ENCODE peak calls at places on chromosome X, in ten cellular contexts. K, X, Z, N, E, I, T, M, J and D are unnamed samples.

GRCh38 chrX:136711147-136711546 is 63.2 kb downstream of the CD40LG start:
- DNase-seq in K (no peak), X (no peak), Z (peak), N (peak), E (no peak), I (no peak), T (peak), M (peak), J (peak), D (no peak)

GRCh38 chrX:135327299-135327698 is 18.0 kb downstream of the ETDC start:
- DNase-seq in K (peak), X (no peak), Z (no peak), N (no peak), E (no peak), I (no peak), T (no peak), M (no peak), J (peak), D (no peak)

GRCh38 chrX:2888309-2888708 is 40.8 kb downstream of the ARSD start:
- DNase-seq in K (no peak), X (no peak), Z (no peak), N (no peak), E (no peak), I (no peak), T (no peak), M (no peak), J (no peak), D (no peak)

GRCh38 chrX:147119088-147119487 is 304.5 kb upstream of the CXorf51A start:
- DNase-seq in K (no peak), X (no peak), Z (no peak), N (no peak), E (no peak), I (no peak), T (no peak), M (no peak), J (no peak), D (no peak)

GRCh38 chrX:41293269-41293668 is 40.7 kb upstream of the DDX3X start:
- DNase-seq in K (no peak), X (no peak), Z (no peak), N (no peak), E (no peak), I (no peak), T (no peak), M (no peak), J (no peak), D (no peak)

GRCh38 chrX:112889400-112889799 is 48.8 kb upstream of the AMOT start:
- DNase-seq in K (no peak), X (no peak), Z (no peak), N (no peak), E (no peak), I (no peak), T (no peak), M (no peak), J (no peak), D (no peak)

GRCh38 chrX:150907474-150907873 is 9.0 kb upstream of the CD99L2 start:
- DNase-seq in K (no peak), X (no peak), Z (no peak), N (no peak), E (no peak), I (no peak), T (no peak), M (no peak), J (no peak), D (no peak)

GRCh38 chrX:42732506-42732905 is 45.5 kb downstream of the PPP1R2C start:
- DNase-seq in K (no peak), X (no peak), Z (no peak), N (no peak), E (no peak), I (no peak), T (no peak), M (peak), J (peak), D (no peak)

GRCh38 chrX:154308108-154308946 is 12.7 kb downstream of the TKTL1 start:
- DNase-seq in K (no peak), X (peak), Z (peak), N (peak), E (peak), I (peak), T (peak), M (peak), J (peak), D (peak)

GRCh38 chrX:2159858-2160257 is 340.9 kb downstream of the DHRSX start:
- DNase-seq in K (no peak), X (no peak), Z (no peak), N (no peak), E (no peak), I (no peak), T (no peak), M (no peak), J (no peak), D (no peak)

GRCh38 chrX:7215842-7216241 is 67.9 kb upstream of the PUDP start:
- DNase-seq in K (no peak), X (no peak), Z (no peak), N (no peak), E (no peak), I (no peak), T (no peak), M (no peak), J (no peak), D (no peak)

GRCh38 chrX:10199212-10199611 is 42.4 kb downstream of the CLCN4 start:
- DNase-seq in K (no peak), X (no peak), Z (peak), N (no peak), E (no peak), I (peak), T (no peak), M (peak), J (peak), D (no peak)

GRCh38 chrX:149829751-149830191 is 48.0 kb downstream of the MAGEA9 start:
- DNase-seq in K (no peak), X (no peak), Z (no peak), N (no peak), E (peak), I (no peak), T (peak), M (no peak), J (peak), D (peak)

GRCh38 chrX:50211510-50211909 is 6.9 kb downstream of the CCNB3 start:
- DNase-seq in K (no peak), X (peak), Z (no peak), N (no peak), E (no peak), I (no peak), T (no peak), M (no peak), J (peak), D (no peak)

GRCh38 chrX:149760965-149761364 is 12.9 kb upstream of the HSFX1 start:
- DNase-seq in K (no peak), X (no peak), Z (no peak), N (no peak), E (no peak), I (no peak), T (no peak), M (no peak), J (no peak), D (no peak)

GRCh38 chrX:48573690-48574269 is 504 bp upstream of the RBM3 start:
- DNase-seq in K (no peak), X (peak), Z (peak), N (peak), E (no peak), I (no peak), T (peak), M (no peak), J (no peak), D (no peak)

GRCh38 chrX:20217279-20217678 is 49.4 kb downstream of the RPS6KA3 start:
- DNase-seq in K (no peak), X (no peak), Z (no peak), N (no peak), E (no peak), I (no peak), T (no peak), M (no peak), J (peak), D (no peak)

GRCh38 chrX:20988118-20988517 is 386.1 kb upstream of the CNKSR2 start:
- DNase-seq in K (no peak), X (no peak), Z (no peak), N (no peak), E (no peak), I (no peak), T (no peak), M (no peak), J (peak), D (no peak)

GRCh38 chrX:145817299-145817665 is 347 bp upstream of the SLITRK2 start:
- DNase-seq in K (no peak), X (no peak), Z (no peak), N (no peak), E (no peak), I (no peak), T (no peak), M (no peak), J (no peak), D (no peak)

GRCh38 chrX:39591099-39591498 is 506.7 kb downstream of the BCOR start:
- DNase-seq in K (no peak), X (no peak), Z (no peak), N (no peak), E (no peak), I (no peak), T (no peak), M (no peak), J (no peak), D (no peak)

GRCh38 chrX:101691823-101692222 is 32.2 kb upstream of the ARMCX2 start:
- DNase-seq in K (no peak), X (no peak), Z (no peak), N (no peak), E (no peak), I (no peak), T (no peak), M (no peak), J (no peak), D (no peak)

GRCh38 chrX:118780509-118780908 is 43.1 kb upstream of the ZCCHC12 start:
- DNase-seq in K (no peak), X (no peak), Z (no peak), N (no peak), E (no peak), I (no peak), T (no peak), M (no peak), J (peak), D (no peak)

GRCh38 chrX:87578978-87579377 is 61.4 kb downstream of the KLHL4 start:
- DNase-seq in K (no peak), X (no peak), Z (no peak), N (no peak), E (no peak), I (no peak), T (no peak), M (no peak), J (peak), D (no peak)

GRCh38 chrX:71366674-71367256 is 608 bp downstream of the TAF1 start:
- DNase-seq in K (no peak), X (peak), Z (no peak), N (peak), E (no peak), I (peak), T (peak), M (peak), J (peak), D (peak)

GRCh38 chrX:9378980-9379696 is 85.7 kb upstream of the TBL1X start:
- DNase-seq in K (no peak), X (no peak), Z (no peak), N (no peak), E (no peak), I (no peak), T (no peak), M (no peak), J (peak), D (no peak)

GRCh38 chrX:41010188-41010846 is 74.9 kb upstream of the USP9X start:
- DNase-seq in K (peak), X (peak), Z (peak), N (peak), E (peak), I (peak), T (peak), M (peak), J (peak), D (peak)

GRCh38 chrX:37776987-37777325 is 2.9 kb upstream of the CYBB start:
- DNase-seq in K (no peak), X (no peak), Z (no peak), N (no peak), E (no peak), I (no peak), T (no peak), M (no peak), J (no peak), D (no peak)

GRCh38 chrX:11451133-11451532 is 157.9 kb downstream of the AMELX start:
- DNase-seq in K (no peak), X (no peak), Z (no peak), N (no peak), E (no peak), I (no peak), T (no peak), M (no peak), J (no peak), D (no peak)

GRCh38 chrX:136572030-136572429 is 40.0 kb downstream of the VGLL1 start:
- DNase-seq in K (no peak), X (no peak), Z (no peak), N (no peak), E (no peak), I (no peak), T (no peak), M (no peak), J (peak), D (no peak)

GRCh38 chrX:137194164-137194563 is 160.4 kb upstream of the GPR101 start:
- DNase-seq in K (no peak), X (peak), Z (no peak), N (no peak), E (no peak), I (no peak), T (peak), M (no peak), J (peak), D (no peak)

GRCh38 chrX:44872319-44872816 is 620 bp upstream of the KDM6A start:
- DNase-seq in K (no peak), X (no peak), Z (no peak), N (peak), E (peak), I (no peak), T (peak), M (peak), J (peak), D (peak)

GRCh38 chrX:80792205-80792604 is 17.5 kb downstream of the BRWD3 start:
- DNase-seq in K (no peak), X (no peak), Z (no peak), N (no peak), E (no peak), I (no peak), T (no peak), M (no peak), J (peak), D (no peak)

GRCh38 chrX:47644557-47645091 is 5.7 kb downstream of the ELK1 start:
- DNase-seq in K (no peak), X (peak), Z (no peak), N (no peak), E (no peak), I (no peak), T (no peak), M (no peak), J (peak), D (no peak)

GRCh38 chrX:134256684-134257083 is 19.7 kb downstream of the CCDC160 start:
- DNase-seq in K (no peak), X (no peak), Z (no peak), N (no peak), E (no peak), I (no peak), T (no peak), M (no peak), J (no peak), D (no peak)

GRCh38 chrX:49976682-49977197 is 54.3 kb downstream of the CLCN5 start:
- DNase-seq in K (no peak), X (no peak), Z (no peak), N (no peak), E (no peak), I (no peak), T (no peak), M (no peak), J (no peak), D (no peak)

GRCh38 chrX:40105791-40106676 is 8.3 kb upstream of the BCOR start:
- DNase-seq in K (no peak), X (peak), Z (peak), N (peak), E (peak), I (peak), T (peak), M (peak), J (peak), D (peak)

GRCh38 chrX:12292996-12293765 is 154.9 kb downstream of the FRMPD4 start:
- DNase-seq in K (peak), X (no peak), Z (no peak), N (no peak), E (no peak), I (no peak), T (no peak), M (no peak), J (peak), D (no peak)

GRCh38 chrX:28988246-28988645 is 401.0 kb downstream of the IL1RAPL1 start:
- DNase-seq in K (no peak), X (no peak), Z (no peak), N (no peak), E (no peak), I (no peak), T (no peak), M (no peak), J (no peak), D (no peak)

GRCh38 chrX:50432760-50433377 is 37.8 kb downstream of the DGKK start:
- DNase-seq in K (no peak), X (no peak), Z (no peak), N (no peak), E (no peak), I (no peak), T (no peak), M (no peak), J (no peak), D (no peak)